ENCODE peak calls at places on chromosomes 13 and 19, in six cellular contexts. J, F, E, R, L and I are unnamed samples. For H3F3A, the result is how much of the 10 kb centered on the place peaks cover.

GRCh38 chr13:99034333-99035085 is 56.6 kb upstream of the DOCK9 start:
- DNase-seq in J (no peak), F (no peak), E (no peak), R (no peak), L (no peak), I (no peak)

GRCh38 chr13:51919531-51919930 is 57.8 kb downstream of the CCDC70 start:
- DNase-seq in J (no peak), F (no peak), E (peak), R (no peak), L (no peak), I (no peak)

GRCh38 chr19:46863818-46864629 is 3.2 kb downstream of the ARHGAP35 start:
- DNase-seq in J (peak), F (peak), E (peak), R (peak), L (no peak), I (peak)

GRCh38 chr13:74301200-74302063 is 167.2 kb upstream of the KLF12 start:
- DNase-seq in J (peak), F (peak), E (no peak), R (peak), L (no peak), I (no peak)

GRCh38 chr19:41872775-41873647 is 4.1 kb upstream of the CD79A start:
- DNase-seq in J (peak), F (peak), E (peak), R (peak), L (peak), I (peak)

GRCh38 chr13:30607908-30608307 is 9.8 kb upstream of the USPL1 start:
- DNase-seq in J (no peak), F (no peak), E (no peak), R (no peak), L (peak), I (no peak)

GRCh38 chr13:100108913-100109507 is 20.1 kb downstream of the PCCA start:
- DNase-seq in J (peak), F (no peak), E (no peak), R (no peak), L (no peak), I (no peak)

GRCh38 chr13:24215732-24216131 is 55.2 kb downstream of the SPATA13 start:
- DNase-seq in J (peak), F (peak), E (peak), R (no peak), L (no peak), I (no peak)

GRCh38 chr13:79519252-79519651 is 38.3 kb downstream of the NDFIP2 start:
- DNase-seq in J (peak), F (no peak), E (peak), R (no peak), L (no peak), I (no peak)

GRCh38 chr19:13195678-13196077 is 45.5 kb downstream of the IER2 start:
- DNase-seq in J (no peak), F (peak), E (no peak), R (peak), L (peak), I (peak)

GRCh38 chr13:71866173-71867091 is 572 bp downstream of the DACH1 start:
- DNase-seq in J (peak), F (peak), E (no peak), R (peak), L (peak), I (peak)

DNA sequence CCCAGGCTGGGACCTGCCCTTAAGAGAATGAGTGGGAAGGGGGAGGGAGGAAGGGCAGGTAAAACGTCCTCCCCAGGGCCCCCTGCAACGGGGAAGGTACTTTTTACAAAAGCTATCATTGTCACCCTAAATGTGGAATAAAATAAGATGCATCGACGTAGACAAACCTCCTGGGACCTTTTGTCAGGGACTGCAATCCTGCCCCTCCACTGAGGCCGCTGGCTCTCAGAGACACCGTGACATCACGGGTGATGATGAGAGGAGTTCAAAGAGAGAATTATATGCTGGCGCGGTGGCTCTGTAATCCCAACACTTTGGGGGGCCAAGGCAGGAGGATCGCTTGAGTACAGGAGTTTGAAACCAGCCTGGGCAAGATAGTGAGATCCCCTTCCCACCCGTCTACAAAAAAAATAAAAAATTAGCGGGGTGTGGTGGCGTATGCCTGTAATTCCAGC is 1.8 kb upstream of the MYBPC2 start:
- DNase-seq in J (peak), F (peak), E (no peak), R (peak), L (no peak), I (no peak)
- H3F3A ChIP-seq in J (under half), F (under half), E (under half), R (under half), L (under half), I (under half)

GRCh38 chr13:84946144-84946543 is 853.1 kb downstream of the SLITRK6 start:
- DNase-seq in J (no peak), F (no peak), E (no peak), R (no peak), L (no peak), I (no peak)

DNA sequence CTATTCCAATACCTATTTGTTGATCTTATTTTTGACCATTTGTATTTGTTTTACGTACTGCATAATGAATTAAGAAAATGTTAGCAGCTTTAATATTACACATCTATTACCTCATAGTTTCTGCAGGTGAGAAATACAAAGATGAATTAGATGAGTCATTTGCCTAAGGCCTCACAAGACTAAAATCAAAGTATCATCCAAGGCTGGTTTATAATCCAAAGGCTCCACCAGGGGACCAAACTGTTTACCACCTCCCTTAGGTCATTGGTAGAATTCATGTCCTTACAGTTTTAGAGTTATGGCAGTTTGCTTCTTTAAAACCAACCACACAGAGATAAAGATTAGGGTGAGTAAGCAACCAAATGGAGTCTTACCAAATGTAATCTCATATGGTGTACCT is 848.1 kb downstream of the SLITRK6 start:
- DNase-seq in J (no peak), F (no peak), E (peak), R (no peak), L (no peak), I (peak)
- H3F3A ChIP-seq in J (under half), F (under half), E (under half), R (under half), L (under half), I (under half)

GRCh38 chr13:97306646-97307045 is 84.5 kb downstream of the MBNL2 start:
- DNase-seq in J (no peak), F (no peak), E (no peak), R (no peak), L (no peak), I (no peak)

GRCh38 chr13:97306106-97306505 is 84.0 kb downstream of the MBNL2 start:
- DNase-seq in J (no peak), F (no peak), E (no peak), R (no peak), L (no peak), I (no peak)

GRCh38 chr13:97307882-97308624 is 85.9 kb downstream of the MBNL2 start:
- DNase-seq in J (peak), F (peak), E (peak), R (peak), L (no peak), I (peak)

GRCh38 chr13:97307544-97307881 is 85.4 kb downstream of the MBNL2 start:
- DNase-seq in J (peak), F (no peak), E (no peak), R (no peak), L (no peak), I (no peak)

GRCh38 chr13:97307096-97307495 is 85.0 kb downstream of the MBNL2 start:
- DNase-seq in J (no peak), F (no peak), E (no peak), R (no peak), L (no peak), I (no peak)
- H3F3A ChIP-seq in J (under half), F (under half), E (under half), R (under half), L (under half), I (under half)

GRCh38 chr19:1084024-1084868 is 10.9 kb downstream of the POLR2E start:
- DNase-seq in J (no peak), F (no peak), E (no peak), R (no peak), L (no peak), I (no peak)
- H3F3A ChIP-seq in J (under half), F (under half), E (under half), R (under half), L (half or more), I (under half)